ENCODE peak calls at places on chromosomes 4 and X, in six cellular contexts. H is activated T-helper 1 cell treated with anti-CD3 and anti-CD28 coated beads, Interleukin-2, amount 50 U/mL, for 16 hours; D is ELR; N is germinal center; G is left cardiac atrium; Z is lower lobe of right lung. V is an unnamed sample.

GRCh38 chr4:38993683-38994082 is 38.5 kb downstream of the TMEM156 start:
- DNase-seq in H (no peak), D (peak; percentile 39), N (no peak), G (no peak), Z (no peak), V (no peak)

GRCh38 chr4:19051751-19052296 is 1030.3 kb upstream of the LCORL start:
- DNase-seq in H (no peak), D (peak; percentile 20), N (no peak), G (no peak), Z (no peak), V (no peak)

GRCh38 chrX:118823263-118824172 is at the start of gene ZCCHC12:
- DNase-seq in H (no peak), D (peak; percentile 58), N (peak; percentile 72), G (peak; percentile 60), Z (peak; percentile 56), V (peak; percentile 4)

GRCh38 chrX:106300239-106300638 is 132.1 kb downstream of the PWWP3B start:
- DNase-seq in H (no peak), D (no peak), N (no peak), G (no peak), Z (no peak), V (no peak)

GRCh38 chrX:47831788-47832187 is 4.9 kb upstream of the ZNF81 start:
- DNase-seq in H (peak; percentile 24), D (peak; percentile 62), N (peak; percentile 50), G (peak; percentile 29), Z (peak; percentile 54), V (peak; percentile 37)

GRCh38 chrX:41984628-41985027 is 61.3 kb upstream of the CASK start:
- DNase-seq in H (no peak), D (peak; percentile 5), N (no peak), G (no peak), Z (no peak), V (no peak)

GRCh38 chrX:20101927-20102581 is 14.7 kb downstream of the MAP7D2 start:
- DNase-seq in H (no peak), D (no peak), N (no peak), G (no peak), Z (no peak), V (no peak)

GRCh38 chrX:129759576-129760061 is 20.1 kb upstream of the SASH3 start:
- DNase-seq in H (peak; percentile 37), D (peak; percentile 82), N (no peak), G (peak; percentile 47), Z (peak; percentile 60), V (peak; percentile 44)

GRCh38 chr4:109966891-109967481 is 54.3 kb downstream of the EGF start:
- DNase-seq in H (no peak), D (no peak), N (no peak), G (no peak), Z (no peak), V (no peak)

GRCh38 chr4:7984286-7984925 is 44.7 kb upstream of the AFAP1 start:
- DNase-seq in H (no peak), D (no peak), N (no peak), G (no peak), Z (no peak), V (no peak)

GRCh38 chr4:7309176-7309575 is 116.8 kb downstream of the SORCS2 start:
- DNase-seq in H (no peak), D (no peak), N (no peak), G (no peak), Z (no peak), V (no peak)

GRCh38 chrX:25524150-25524549 is 508.4 kb upstream of the ARX start:
- DNase-seq in H (no peak), D (no peak), N (no peak), G (no peak), Z (no peak), V (no peak)

GRCh38 chr4:100591156-100591876 is 73.5 kb upstream of the EMCN start:
- DNase-seq in H (no peak), D (no peak), N (no peak), G (peak; percentile 25), Z (peak; percentile 56), V (no peak)

GRCh38 chr4:19947349-19947748 is 304.4 kb upstream of the SLIT2 start:
- DNase-seq in H (no peak), D (peak; percentile 60), N (no peak), G (no peak), Z (no peak), V (no peak)

GRCh38 chr4:90621080-90621479 is 493.9 kb downstream of the CCSER1 start:
- DNase-seq in H (no peak), D (no peak), N (no peak), G (no peak), Z (no peak), V (no peak)

GRCh38 chr4:1072830-1073446 is 40.4 kb downstream of the RNF212 start:
- DNase-seq in H (no peak), D (peak; percentile 67), N (peak; percentile 71), G (peak; percentile 57), Z (no peak), V (peak; percentile 33)

GRCh38 chrX:72376124-72376523 is 70.4 kb upstream of the CITED1 start:
- DNase-seq in H (no peak), D (no peak), N (no peak), G (no peak), Z (no peak), V (no peak)

GRCh38 chrX:32532282-32532681 is 679.1 kb downstream of the DMD start:
- DNase-seq in H (no peak), D (no peak), N (no peak), G (no peak), Z (no peak), V (no peak)

GRCh38 chr4:20520901-20521300 is 179.4 kb upstream of the PACRGL start:
- DNase-seq in H (no peak), D (peak; percentile 81), N (no peak), G (no peak), Z (no peak), V (no peak)

GRCh38 chr4:112370466-112370865 is 73.3 kb downstream of the ALPK1 start:
- DNase-seq in H (no peak), D (no peak), N (no peak), G (no peak), Z (no peak), V (no peak)

GRCh38 chr4:75745192-75745591 is 20.8 kb downstream of the USO1 start:
- DNase-seq in H (no peak), D (peak; percentile 57), N (no peak), G (no peak), Z (no peak), V (no peak)

GRCh38 chr4:87835732-87836131 is 3.0 kb downstream of the MEPE start:
- DNase-seq in H (no peak), D (no peak), N (no peak), G (no peak), Z (no peak), V (no peak)

GRCh38 chr4:105129286-105129685 is 17.4 kb upstream of the TET2 start:
- DNase-seq in H (no peak), D (no peak), N (no peak), G (no peak), Z (no peak), V (no peak)

GRCh38 chrX:118179718-118180117 is 63.1 kb upstream of the KLHL13 start:
- DNase-seq in H (no peak), D (no peak), N (no peak), G (no peak), Z (no peak), V (no peak)

GRCh38 chrX:135985123-135985973 is at the start of gene SLC9A6:
- DNase-seq in H (peak; percentile 57), D (peak; percentile 69), N (peak; percentile 78), G (peak; percentile 79), Z (peak; percentile 82), V (peak; percentile 60)

GRCh38 chr4:28225689-28226353 is 1365.2 kb downstream of the STIM2 start:
- DNase-seq in H (no peak), D (peak; percentile 28), N (no peak), G (no peak), Z (no peak), V (no peak)

GRCh38 chr4:4216668-4217067 is 10.1 kb downstream of the OTOP1 start:
- DNase-seq in H (no peak), D (peak; percentile 56), N (no peak), G (no peak), Z (no peak), V (no peak)

GRCh38 chrX:71859637-71860036 is 51.0 kb upstream of the NHSL2 start:
- DNase-seq in H (no peak), D (peak; percentile 54), N (no peak), G (no peak), Z (no peak), V (no peak)

GRCh38 chr4:117249333-117249732 is 164.0 kb upstream of the TRAM1L1 start:
- DNase-seq in H (no peak), D (no peak), N (no peak), G (no peak), Z (no peak), V (no peak)

GRCh38 chrX:332496-332860 is 13.9 kb upstream of the GTPBP6 start:
- DNase-seq in H (no peak), D (no peak), N (no peak), G (no peak), Z (peak; percentile 19), V (no peak)

GRCh38 chrX:37349131-37350033 is at the start of gene PRRG1:
- DNase-seq in H (no peak), D (peak; percentile 84), N (no peak), G (peak; percentile 80), Z (peak; percentile 83), V (no peak)

GRCh38 chr4:111959202-111959601 is 186.1 kb upstream of the FAM241A start:
- DNase-seq in H (no peak), D (peak; percentile 91), N (no peak), G (no peak), Z (no peak), V (no peak)

GRCh38 chr4:56301181-56302076 is 85.9 kb downstream of the AASDH start:
- DNase-seq in H (peak; percentile 11), D (peak; percentile 83), N (peak; percentile 34), G (peak; percentile 59), Z (peak; percentile 59), V (peak; percentile 36)

GRCh38 chr4:12239897-12240636 is 811.4 kb upstream of the HS3ST1 start:
- DNase-seq in H (no peak), D (no peak), N (no peak), G (no peak), Z (no peak), V (no peak)

GRCh38 chr4:139824882-139825522 is 159.4 kb downstream of the MGST2 start:
- DNase-seq in H (no peak), D (no peak), N (no peak), G (no peak), Z (no peak), V (no peak)

GRCh38 chr4:113462286-113462685 is 299.3 kb downstream of the CAMK2D start:
- DNase-seq in H (no peak), D (no peak), N (no peak), G (no peak), Z (no peak), V (no peak)

GRCh38 chr4:112516401-112517066 is 554 bp upstream of the NEUROG2 start:
- DNase-seq in H (no peak), D (peak; percentile 20), N (peak; percentile 56), G (no peak), Z (no peak), V (no peak)